ENCODE peak calls at places on chromosome 15, in seven cellular contexts. X is LoVo, W is islet precursor cell, U is RCC 7860, J is endothelial cell, Q is iris pigment epithelial cell, F is progenitor cell of endocrine pancreas. B is an unnamed sample.

GRCh38 chr15:48472756-48473155 is 141.5 kb downstream of the DUT start:
- DNase-seq in X (no peak), W (no peak), U (no peak), J (no peak), Q (peak; percentile 77), F (no peak), B (no peak)

GRCh38 chr15:100205549-100206295 is 136.1 kb downstream of the ADAMTS17 start:
- DNase-seq in X (no peak), W (no peak), U (no peak), J (no peak), Q (no peak), F (no peak), B (peak; percentile 65)

GRCh38 chr15:88400069-88400468 is 67.1 kb downstream of the MRPL46 start:
- DNase-seq in X (no peak), W (no peak), U (no peak), J (peak; percentile 23), Q (no peak), F (no peak), B (peak; percentile 15)

GRCh38 chr15:84818221-84819131 is 1.3 kb downstream of the ALPK3 start:
- DNase-seq in X (no peak), W (peak; percentile 86), U (peak; percentile 36), J (peak; percentile 66), Q (peak; percentile 28), F (no peak), B (no peak)

GRCh38 chr15:34808016-34808415 is 12.7 kb upstream of the ACTC1 start:
- DNase-seq in X (no peak), W (no peak), U (no peak), J (no peak), Q (peak; percentile 69), F (no peak), B (no peak)

GRCh38 chr15:29938701-29939340 is 116.6 kb upstream of the TJP1 start:
- DNase-seq in X (no peak), W (no peak), U (no peak), J (peak; percentile 34), Q (no peak), F (no peak), B (no peak)

GRCh38 chr15:62791694-62792093 is 250.9 kb upstream of the TPM1 start:
- DNase-seq in X (no peak), W (peak; percentile 66), U (no peak), J (no peak), Q (no peak), F (no peak), B (no peak)

GRCh38 chr15:60672400-60672799 is 193.5 kb upstream of the ICE2 start:
- DNase-seq in X (no peak), W (no peak), U (no peak), J (no peak), Q (no peak), F (no peak), B (no peak)

GRCh38 chr15:39587910-39588530 is 7.1 kb downstream of the THBS1 start:
- DNase-seq in X (no peak), W (no peak), U (no peak), J (no peak), Q (no peak), F (no peak), B (no peak)

GRCh38 chr15:58864602-58865419 is 68.7 kb downstream of the SLTM start:
- DNase-seq in X (no peak), W (peak; percentile 72), U (no peak), J (peak; percentile 9), Q (peak; percentile 16), F (no peak), B (peak; percentile 87)

GRCh38 chr15:51077565-51078153 is 17.0 kb downstream of the TNFAIP8L3 start:
- DNase-seq in X (no peak), W (peak; percentile 81), U (no peak), J (peak; percentile 42), Q (peak; percentile 70), F (peak; percentile 31), B (peak; percentile 73)

GRCh38 chr15:78712797-78713515 is 71.9 kb upstream of the CHRNB4 start:
- DNase-seq in X (no peak), W (no peak), U (no peak), J (no peak), Q (no peak), F (no peak), B (no peak)

GRCh38 chr15:51861557-51862350 is 32.3 kb downstream of the TMOD3 start:
- DNase-seq in X (no peak), W (no peak), U (no peak), J (no peak), Q (no peak), F (no peak), B (no peak)

GRCh38 chr15:59751552-59752413 is 62.7 kb upstream of the BNIP2 start:
- DNase-seq in X (peak; percentile 18), W (no peak), U (no peak), J (no peak), Q (peak; percentile 4), F (no peak), B (no peak)

GRCh38 chr15:67110400-67110799 is 45.0 kb downstream of the SMAD3 start:
- DNase-seq in X (no peak), W (no peak), U (peak; percentile 93), J (no peak), Q (no peak), F (no peak), B (no peak)

GRCh38 chr15:56467626-56468025 is 2.7 kb upstream of the MNS1 start:
- DNase-seq in X (no peak), W (no peak), U (no peak), J (no peak), Q (no peak), F (no peak), B (no peak)

GRCh38 chr15:29822685-29823459 is 604 bp upstream of the TJP1 start:
- DNase-seq in X (peak; percentile 70), W (peak; percentile 92), U (peak; percentile 61), J (peak; percentile 73), Q (peak; percentile 86), F (peak; percentile 44), B (peak; percentile 64)

B was measured in upper lobe of left lung.